ENCODE peak calls at places on chromosomes 1 and 21, in five cellular contexts. C, W, U, O and E are unnamed samples.
A peak's percentile ranks its signal among the peaks of the same experiment; 100 is the strongest.

GRCh38 chr1:190808035-190808434 is 330.4 kb upstream of the BRINP3 start:
- DNase-seq in C (no peak), W (no peak), U (no peak), O (no peak), E (no peak)

GRCh38 chr1:25821630-25822091 is 1.9 kb downstream of the MTFR1L start:
- DNase-seq in C (no peak), W (no peak), U (no peak), O (no peak), E (no peak)

GRCh38 chr1:17875171-17875881 is 120.2 kb downstream of the ACTL8 start:
- DNase-seq in C (no peak), W (no peak), U (no peak), O (no peak), E (no peak)

GRCh38 chr1:110190282-110190929 is 19.7 kb upstream of the KCNC4 start:
- DNase-seq in C (no peak), W (no peak), U (no peak), O (no peak), E (no peak)

GRCh38 chr1:199759268-199759724 is 268.2 kb upstream of the NR5A2 start:
- DNase-seq in C (no peak), W (no peak), U (no peak), O (peak; percentile 68), E (no peak)

GRCh38 chr1:24091971-24092482 is 19.9 kb downstream of the MYOM3 start:
- DNase-seq in C (no peak), W (no peak), U (no peak), O (no peak), E (no peak)

GRCh38 chr1:37807220-37807554 is 403 bp upstream of the C1orf122 start:
- DNase-seq in C (no peak), W (no peak), U (no peak), O (no peak), E (no peak)

GRCh38 chr1:114750780-114751179 is 7.0 kb downstream of the CSDE1 start:
- DNase-seq in C (no peak), W (no peak), U (no peak), O (no peak), E (no peak)

GRCh38 chr1:81954388-81955023 is 153.8 kb downstream of the ADGRL2 start:
- DNase-seq in C (no peak), W (no peak), U (no peak), O (no peak), E (no peak)

GRCh38 chr21:18030248-18030647 is 211.1 kb upstream of the C21orf91 start:
- DNase-seq in C (no peak), W (no peak), U (no peak), O (no peak), E (peak; percentile 27)

GRCh38 chr1:85576256-85576641 is 4.3 kb upstream of the CCN1 start:
- DNase-seq in C (no peak), W (peak; percentile 54), U (no peak), O (no peak), E (no peak)

GRCh38 chr1:53465023-53465957 is 6.1 kb downstream of the DMRTB1 start:
- DNase-seq in C (no peak), W (no peak), U (no peak), O (no peak), E (no peak)
- H3K27ac ChIP-seq in C (no peak overlapping the region), W (no peak overlapping the region), U (no peak overlapping the region), O (no peak overlapping the region), E (no peak overlapping the region)

GRCh38 chr1:185812934-185813333 is 78.7 kb downstream of the HMCN1 start:
- DNase-seq in C (no peak), W (no peak), U (no peak), O (no peak), E (no peak)

GRCh38 chr1:185804206-185804605 is 70.0 kb downstream of the HMCN1 start:
- DNase-seq in C (no peak), W (no peak), U (no peak), O (no peak), E (peak; percentile 16)

GRCh38 chr1:185804608-185805007 is 70.4 kb downstream of the HMCN1 start:
- DNase-seq in C (no peak), W (no peak), U (no peak), O (no peak), E (no peak)

GRCh38 chr1:185811062-185811709 is 77.0 kb downstream of the HMCN1 start:
- DNase-seq in C (no peak), W (no peak), U (no peak), O (no peak), E (no peak)

DNA sequence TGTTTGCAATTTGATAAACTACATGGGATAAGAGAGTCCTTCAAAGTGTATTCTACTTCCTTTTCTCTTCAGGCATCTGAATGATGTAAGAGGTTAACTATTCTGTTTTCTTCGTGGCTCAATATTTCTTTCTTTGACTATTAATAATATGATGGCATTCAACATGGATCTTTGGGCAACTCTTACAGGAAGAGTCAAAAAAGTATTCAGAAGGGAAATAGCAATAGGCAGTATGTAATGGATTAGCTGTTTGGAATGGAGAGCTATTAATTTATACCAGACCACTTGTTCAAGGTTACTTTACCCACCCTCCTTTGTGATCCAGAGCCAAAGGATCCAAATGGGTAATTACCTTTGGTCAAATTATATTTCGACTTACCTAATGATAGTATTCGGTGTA is 74.5 kb downstream of the HMCN1 start:
- DNase-seq in C (no peak), W (no peak), U (no peak), O (no peak), E (no peak)
- H3K27ac ChIP-seq in C (no peak overlapping the region), W (no peak overlapping the region), U (no peak overlapping the region), O (no peak overlapping the region), E (no peak overlapping the region)

DNA sequence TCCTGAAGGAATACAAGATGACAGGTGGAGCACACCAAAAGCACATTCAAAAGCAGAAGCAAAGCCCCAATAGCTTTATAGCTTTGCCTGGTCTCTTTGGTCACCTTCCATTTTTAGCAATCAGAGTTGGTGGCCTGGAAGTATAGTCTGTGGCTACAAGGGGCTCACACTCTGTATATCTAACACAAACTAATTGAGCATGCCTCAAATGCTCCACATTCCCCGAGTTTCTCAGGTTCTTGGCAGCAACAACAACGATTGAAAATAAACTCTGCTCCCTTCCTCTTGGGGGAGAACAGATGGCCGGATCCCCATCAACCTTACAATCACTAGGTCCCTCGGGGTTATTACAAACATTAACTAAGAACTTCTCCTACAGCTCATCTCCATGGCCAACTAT is 24.9 kb upstream of the TADA1 start:
- DNase-seq in C (no peak), W (no peak), U (no peak), O (no peak), E (no peak)
- H3K27ac ChIP-seq in C (no peak overlapping the region), W (no peak overlapping the region), U (no peak overlapping the region), O (no peak overlapping the region), E (no peak overlapping the region)

DNA sequence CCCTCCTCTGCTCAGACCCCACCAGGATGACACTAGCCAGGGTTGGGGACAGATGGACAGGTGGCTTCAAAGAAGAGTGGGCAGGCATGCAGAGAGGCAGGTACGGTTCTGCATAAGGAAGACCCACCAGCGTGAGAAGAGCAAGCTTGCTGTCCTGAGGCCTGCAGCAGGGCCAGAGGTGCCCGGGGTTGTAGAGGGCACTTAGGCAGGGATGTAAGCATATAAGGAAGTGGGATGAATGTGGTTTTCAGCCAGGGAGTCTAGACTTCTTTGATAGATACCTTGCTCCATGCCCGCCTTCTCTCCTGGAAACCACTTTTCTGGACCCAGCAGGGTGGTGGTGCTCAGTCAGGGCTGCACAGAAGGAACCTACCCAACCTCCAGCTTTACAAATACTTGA is 1.4 kb downstream of the TTC39A start:
- DNase-seq in C (no peak), W (no peak), U (no peak), O (no peak), E (no peak)
- H3K27ac ChIP-seq in C (peak overlapping the region; percentile 80), W (no peak overlapping the region), U (peak overlapping the region; percentile 88), O (no peak overlapping the region), E (no peak overlapping the region)

DNA sequence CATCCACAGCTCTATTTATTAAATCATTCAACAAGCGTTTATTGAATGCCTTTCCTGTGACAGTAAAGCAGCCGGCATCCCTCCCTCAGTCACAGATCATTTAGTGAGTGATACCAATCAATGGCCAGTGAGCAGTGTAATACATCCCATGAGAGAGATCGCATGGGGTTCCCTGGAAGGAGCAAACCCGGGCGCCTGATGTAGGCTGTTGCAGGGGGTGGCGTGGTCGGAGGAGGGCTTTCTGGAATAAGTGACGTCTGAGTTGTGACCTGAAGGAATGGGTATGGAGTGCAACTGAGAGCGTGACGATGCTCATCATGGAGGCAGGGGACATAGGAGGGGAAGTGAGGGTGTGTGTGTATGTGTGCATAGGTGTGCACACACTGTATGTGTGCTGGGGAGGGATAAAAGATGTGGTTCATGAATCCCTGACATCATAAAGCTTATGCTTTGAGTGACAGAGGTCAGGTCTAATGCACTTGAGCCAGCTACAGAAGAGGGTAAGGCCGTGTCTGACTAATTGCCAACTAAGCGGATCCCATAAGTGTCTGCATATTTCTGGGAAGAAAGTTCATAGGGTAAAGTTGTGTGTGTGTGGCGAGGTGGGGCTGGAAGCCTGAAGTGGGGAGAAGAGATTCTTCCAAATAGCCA is 6.5 kb downstream of the FCMR start:
- DNase-seq in C (no peak), W (no peak), U (no peak), O (no peak), E (no peak)
- H3K27ac ChIP-seq in C (no peak overlapping the region), W (no peak overlapping the region), U (no peak overlapping the region), O (no peak overlapping the region), E (no peak overlapping the region)

GRCh38 chr1:39679821-39680220 is 7.9 kb upstream of the NT5C1A start:
- DNase-seq in C (no peak), W (no peak), U (no peak), O (no peak), E (no peak)
- H3K27ac ChIP-seq in C (no peak overlapping the region), W (no peak overlapping the region), U (no peak overlapping the region), O (no peak overlapping the region), E (no peak overlapping the region)

DNA sequence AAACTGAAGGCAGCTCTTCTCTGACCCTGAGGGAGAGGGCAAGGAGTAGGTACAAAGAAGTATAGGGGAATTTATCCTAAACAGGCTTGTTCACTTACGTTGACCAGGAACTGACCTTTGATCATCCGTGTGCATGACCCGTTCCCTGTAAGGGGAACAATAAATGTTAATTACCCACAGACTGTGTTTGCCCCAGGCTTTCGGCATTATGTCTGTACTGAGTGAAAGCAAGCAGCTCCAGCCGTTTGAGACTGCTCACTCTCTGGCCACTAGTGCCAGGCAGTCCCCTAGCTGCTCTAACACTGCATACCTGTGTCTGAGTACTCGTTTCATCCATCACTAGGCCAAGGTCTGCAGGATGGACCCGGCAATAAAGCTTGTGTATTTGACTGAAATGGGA is 1365.3 kb downstream of the NCAM2 start:
- DNase-seq in C (peak; percentile 23), W (no peak), U (no peak), O (no peak), E (no peak)
- H3K27ac ChIP-seq in C (peak overlapping the region; percentile 36), W (no peak overlapping the region), U (no peak overlapping the region), O (no peak overlapping the region), E (no peak overlapping the region)

DNA sequence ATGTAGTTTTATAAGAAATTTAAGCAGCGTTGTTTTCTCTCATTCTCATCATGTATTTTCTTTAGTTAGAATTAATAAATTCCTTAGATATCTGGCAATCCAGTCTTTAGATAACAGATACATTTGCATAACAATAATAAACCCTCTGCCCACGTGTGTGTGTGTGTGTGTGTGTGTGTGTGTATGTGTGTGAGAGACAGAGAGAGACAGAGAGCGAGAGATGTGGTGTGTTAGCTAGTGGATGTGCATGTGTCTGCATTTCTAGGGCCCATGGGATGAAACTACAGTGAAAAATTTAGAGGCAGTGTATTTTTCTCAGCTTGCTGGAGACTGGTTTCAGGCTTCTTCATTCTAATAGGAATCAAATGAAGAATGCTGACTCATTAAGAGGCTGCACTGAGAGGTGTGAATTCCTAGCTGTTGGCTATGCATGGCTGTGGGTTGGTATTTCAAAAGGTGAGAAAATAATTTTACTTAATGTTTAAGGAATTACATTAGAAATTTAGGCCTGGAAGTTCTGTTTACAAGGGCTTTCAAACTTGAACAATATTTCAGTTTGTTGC is 303.2 kb downstream of the LMX1A start:
- DNase-seq in C (no peak), W (no peak), U (no peak), O (no peak), E (no peak)
- H3K27ac ChIP-seq in C (no peak overlapping the region), W (no peak overlapping the region), U (no peak overlapping the region), O (no peak overlapping the region), E (no peak overlapping the region)